ENCODE peak calls at places on chromosomes 2 and 18, in four cellular contexts. One of them, this sample, is unnamed.

GRCh38 chr2:197209742-197210408 is 100.7 kb downstream of the ANKRD44 start:
- DNase-seq in anterior cingulate cortex: no peak
- DNase-seq in activated T-cell treated with anti-CD3 and anti-CD28 coated beads for 1 hour: no peak
- DNase-seq in stimulated activated CD4-positive, alpha-beta T cell treated with anti-CD3 and anti-CD28 coated beads, Interleukin-4, amount 100 ng/mL, for 48 hours: peak; percentile 39
- DNase-seq in this sample: peak; percentile 95

GRCh38 chr2:23330214-23330613 is 54.8 kb upstream of the KLHL29 start:
- DNase-seq in anterior cingulate cortex: no peak
- DNase-seq in stimulated activated CD4-positive, alpha-beta T cell treated with anti-CD3 and anti-CD28 coated beads, Interleukin-4, amount 100 ng/mL, for 48 hours: no peak
- DNase-seq in activated T-cell treated with anti-CD3 and anti-CD28 coated beads for 1 hour: no peak
- DNase-seq in this sample: no peak

GRCh38 chr18:13520306-13520705 is 206.1 kb downstream of the FAM210A start:
- DNase-seq in activated T-cell treated with anti-CD3 and anti-CD28 coated beads for 1 hour: no peak
- DNase-seq in stimulated activated CD4-positive, alpha-beta T cell treated with anti-CD3 and anti-CD28 coated beads, Interleukin-4, amount 100 ng/mL, for 48 hours: no peak
- DNase-seq in anterior cingulate cortex: no peak
- DNase-seq in this sample: no peak

GRCh38 chr2:28325567-28326468 is 66.8 kb upstream of the FOSL2 start:
- DNase-seq in stimulated activated CD4-positive, alpha-beta T cell treated with anti-CD3 and anti-CD28 coated beads, Interleukin-4, amount 100 ng/mL, for 48 hours: no peak
- DNase-seq in activated T-cell treated with anti-CD3 and anti-CD28 coated beads for 1 hour: no peak
- DNase-seq in anterior cingulate cortex: no peak
- DNase-seq in this sample: no peak

GRCh38 chr2:188676012-188676405 is 298.2 kb upstream of the COL3A1 start:
- DNase-seq in activated T-cell treated with anti-CD3 and anti-CD28 coated beads for 1 hour: no peak
- DNase-seq in anterior cingulate cortex: no peak
- DNase-seq in stimulated activated CD4-positive, alpha-beta T cell treated with anti-CD3 and anti-CD28 coated beads, Interleukin-4, amount 100 ng/mL, for 48 hours: no peak
- DNase-seq in this sample: peak; percentile 40

GRCh38 chr18:48455555-48456478 is 46.6 kb upstream of the ZBTB7C start:
- DNase-seq in activated T-cell treated with anti-CD3 and anti-CD28 coated beads for 1 hour: peak; percentile 23
- DNase-seq in anterior cingulate cortex: no peak
- DNase-seq in stimulated activated CD4-positive, alpha-beta T cell treated with anti-CD3 and anti-CD28 coated beads, Interleukin-4, amount 100 ng/mL, for 48 hours: peak; percentile 14
- DNase-seq in this sample: peak; percentile 54

GRCh38 chr2:242060212-242060835 is 190.8 kb downstream of the RTP5 start:
- DNase-seq in stimulated activated CD4-positive, alpha-beta T cell treated with anti-CD3 and anti-CD28 coated beads, Interleukin-4, amount 100 ng/mL, for 48 hours: no peak
- DNase-seq in anterior cingulate cortex: no peak
- DNase-seq in activated T-cell treated with anti-CD3 and anti-CD28 coated beads for 1 hour: no peak
- DNase-seq in this sample: no peak

GRCh38 chr2:64865073-64865830 is 123.9 kb upstream of the SLC1A4 start:
- DNase-seq in stimulated activated CD4-positive, alpha-beta T cell treated with anti-CD3 and anti-CD28 coated beads, Interleukin-4, amount 100 ng/mL, for 48 hours: peak; percentile 38
- DNase-seq in anterior cingulate cortex: peak; percentile 44
- DNase-seq in activated T-cell treated with anti-CD3 and anti-CD28 coated beads for 1 hour: peak; percentile 49
- DNase-seq in this sample: peak; percentile 33

GRCh38 chr2:27428978-27429541 is 629 bp downstream of the NRBP1 start:
- DNase-seq in stimulated activated CD4-positive, alpha-beta T cell treated with anti-CD3 and anti-CD28 coated beads, Interleukin-4, amount 100 ng/mL, for 48 hours: peak; percentile 55
- DNase-seq in activated T-cell treated with anti-CD3 and anti-CD28 coated beads for 1 hour: peak; percentile 49
- DNase-seq in anterior cingulate cortex: peak; percentile 64
- DNase-seq in this sample: peak; percentile 82

GRCh38 chr2:62202019-62202722 is 6.3 kb downstream of the B3GNT2 start:
- DNase-seq in activated T-cell treated with anti-CD3 and anti-CD28 coated beads for 1 hour: no peak
- DNase-seq in stimulated activated CD4-positive, alpha-beta T cell treated with anti-CD3 and anti-CD28 coated beads, Interleukin-4, amount 100 ng/mL, for 48 hours: no peak
- DNase-seq in anterior cingulate cortex: no peak
- DNase-seq in this sample: no peak

GRCh38 chr2:52404046-52404445 is 1363.6 kb upstream of the CHAC2 start:
- DNase-seq in activated T-cell treated with anti-CD3 and anti-CD28 coated beads for 1 hour: no peak
- DNase-seq in anterior cingulate cortex: no peak
- DNase-seq in stimulated activated CD4-positive, alpha-beta T cell treated with anti-CD3 and anti-CD28 coated beads, Interleukin-4, amount 100 ng/mL, for 48 hours: no peak
- DNase-seq in this sample: no peak

This sample was measured in NCI-H226.